ENCODE peak calls at places on chromosomes 11 and 22, in ten cellular contexts. Y is NCI-H1105; K is epithelial cell of esophagus; V is Calu3; F is COLO829; I is amniotic stem cell; E is B cell; Q is activated CD4-positive, alpha-beta T cell treated with anti-CD3 and anti-CD28 coated beads, Interleukin-2, amount 10 ng/mL, durations not matched to agents 7 days and 5 days; W is Kasumi-1; P is NCI-H1694. H is an unnamed sample.

GRCh38 chr11:47714554-47715081 is 551 bp downstream of the AGBL2 start:
- DNase-seq in Y (peak; percentile 21), K (peak; percentile 19), V (no peak), F (no peak), I (peak; percentile 3), E (peak; percentile 16), Q (peak; percentile 12), W (peak; percentile 30), P (no peak), H (no peak)

GRCh38 chr11:133579165-133580031 is 47.1 kb upstream of the OPCML start:
- DNase-seq in Y (no peak), K (no peak), V (no peak), F (no peak), I (no peak), E (no peak), Q (no peak), W (no peak), P (no peak), H (no peak)

GRCh38 chr22:24553597-24554315 is 1.2 kb downstream of the GUCD1 start:
- DNase-seq in Y (no peak), K (peak; percentile 37), V (no peak), F (no peak), I (no peak), E (no peak), Q (no peak), W (peak; percentile 31), P (no peak), H (peak; percentile 29)

GRCh38 chr11:115215694-115216615 is 288.3 kb downstream of the CADM1 start:
- DNase-seq in Y (no peak), K (peak; percentile 23), V (no peak), F (no peak), I (no peak), E (no peak), Q (no peak), W (no peak), P (no peak), H (peak; percentile 41)

GRCh38 chr11:9943346-9944110 is 279.7 kb downstream of the SWAP70 start:
- DNase-seq in Y (no peak), K (peak; percentile 82), V (no peak), F (no peak), I (no peak), E (no peak), Q (no peak), W (no peak), P (no peak), H (no peak)

GRCh38 chr22:32528984-32529982 is 54.7 kb downstream of the FBXO7 start:
- DNase-seq in Y (peak; percentile 38), K (peak; percentile 83), V (peak; percentile 81), F (peak; percentile 87), I (peak; percentile 54), E (peak; percentile 73), Q (peak; percentile 72), W (peak; percentile 75), P (peak; percentile 55), H (peak; percentile 56)

GRCh38 chr22:42792453-42792908 is 64.6 kb downstream of the ARFGAP3 start:
- DNase-seq in Y (no peak), K (no peak), V (no peak), F (no peak), I (no peak), E (no peak), Q (no peak), W (no peak), P (no peak), H (no peak)

GRCh38 chr11:78927511-78927910 is 352.8 kb upstream of the NARS2 start:
- DNase-seq in Y (no peak), K (no peak), V (no peak), F (no peak), I (no peak), E (no peak), Q (no peak), W (no peak), P (no peak), H (no peak)

GRCh38 chr11:86291466-86292262 is 10.4 kb upstream of the HIKESHI start:
- DNase-seq in Y (peak; percentile 43), K (peak; percentile 76), V (peak; percentile 62), F (peak; percentile 53), I (peak; percentile 39), E (peak; percentile 32), Q (peak; percentile 70), W (peak; percentile 62), P (peak; percentile 45), H (peak; percentile 67)

GRCh38 chr22:42986115-42986514 is 28.8 kb downstream of the PACSIN2 start:
- DNase-seq in Y (no peak), K (no peak), V (no peak), F (no peak), I (no peak), E (no peak), Q (no peak), W (no peak), P (no peak), H (no peak)

GRCh38 chr22:42442746-42443145 is 10.5 kb upstream of the NFAM1 start:
- DNase-seq in Y (no peak), K (no peak), V (no peak), F (no peak), I (no peak), E (no peak), Q (no peak), W (no peak), P (no peak), H (no peak)

GRCh38 chr22:20080776-20081654 is 974 bp downstream of the DGCR8 start:
- DNase-seq in Y (no peak), K (peak; percentile 76), V (peak; percentile 30), F (peak; percentile 28), I (no peak), E (no peak), Q (peak; percentile 12), W (peak; percentile 12), P (no peak), H (peak; percentile 33)

GRCh38 chr22:35986085-35986484 is 42.5 kb downstream of the RBFOX2 start:
- DNase-seq in Y (no peak), K (no peak), V (no peak), F (no peak), I (no peak), E (no peak), Q (no peak), W (no peak), P (no peak), H (no peak)

GRCh38 chr11:75352417-75353206 is 1.2 kb upstream of the ARRB1 start:
- DNase-seq in Y (peak; percentile 67), K (no peak), V (peak; percentile 32), F (no peak), I (no peak), E (peak; percentile 81), Q (peak; percentile 53), W (peak; percentile 92), P (no peak), H (no peak)

GRCh38 chr11:45110562-45110961 is 35.9 kb upstream of the PRDM11 start:
- DNase-seq in Y (peak; percentile 73), K (peak; percentile 80), V (peak; percentile 52), F (peak; percentile 63), I (peak; percentile 54), E (peak; percentile 67), Q (peak; percentile 60), W (peak; percentile 69), P (peak; percentile 73), H (peak; percentile 74)

GRCh38 chr11:5363712-5364111 is 12.4 kb downstream of the OR51B6 start:
- DNase-seq in Y (no peak), K (no peak), V (no peak), F (no peak), I (no peak), E (no peak), Q (no peak), W (no peak), P (no peak), H (no peak)

GRCh38 chr11:80860632-80861031 is 1419.8 kb upstream of the TENM4 start:
- DNase-seq in Y (no peak), K (peak; percentile 54), V (no peak), F (no peak), I (no peak), E (no peak), Q (no peak), W (no peak), P (no peak), H (no peak)

GRCh38 chr11:120128392-120129172 is 9.3 kb downstream of the TRIM29 start:
- DNase-seq in Y (peak; percentile 24), K (peak; percentile 98), V (peak; percentile 66), F (no peak), I (no peak), E (no peak), Q (no peak), W (no peak), P (no peak), H (no peak)

GRCh38 chr11:65489706-65490310 is 9.0 kb upstream of the MALAT1 start:
- DNase-seq in Y (no peak), K (no peak), V (no peak), F (no peak), I (no peak), E (no peak), Q (no peak), W (no peak), P (peak; percentile 46), H (no peak)

GRCh38 chr11:69300124-69301032 is 6.4 kb downstream of the MYEOV start:
- DNase-seq in Y (no peak), K (peak; percentile 28), V (no peak), F (peak; percentile 53), I (no peak), E (no peak), Q (no peak), W (no peak), P (no peak), H (no peak)

GRCh38 chr11:92249156-92249753 is 24.6 kb downstream of the FAT3 start:
- DNase-seq in Y (no peak), K (no peak), V (no peak), F (no peak), I (no peak), E (no peak), Q (no peak), W (no peak), P (no peak), H (no peak)

GRCh38 chr11:10155793-10156490 is 138.1 kb downstream of the SBF2 start:
- DNase-seq in Y (no peak), K (peak; percentile 32), V (peak; percentile 5), F (no peak), I (no peak), E (no peak), Q (no peak), W (no peak), P (no peak), H (no peak)

GRCh38 chr11:122711831-122712378 is 56.4 kb downstream of the UBASH3B start:
- DNase-seq in Y (no peak), K (no peak), V (no peak), F (no peak), I (no peak), E (no peak), Q (no peak), W (no peak), P (peak; percentile 47), H (peak; percentile 45)

GRCh38 chr11:61747389-61748285 is 4.8 kb upstream of the MYRF start:
- DNase-seq in Y (no peak), K (peak; percentile 66), V (peak; percentile 91), F (peak; percentile 69), I (no peak), E (peak; percentile 79), Q (peak; percentile 53), W (peak; percentile 35), P (no peak), H (peak; percentile 53)

GRCh38 chr22:46063861-46064235 is 86.5 kb upstream of the PPARA start:
- DNase-seq in Y (peak; percentile 80), K (no peak), V (no peak), F (no peak), I (no peak), E (no peak), Q (no peak), W (no peak), P (no peak), H (no peak)